ENCODE peak calls at places on chromosomes 12 and 14, in six cellular contexts. X is MV-4-11, Q is memory B cell, K is neural crest cell, H is GM12865, A is lower lobe of right lung. O is an unnamed sample.

GRCh38 chr14:20652996-20653975 is 11.8 kb upstream of the OR6S1 start:
- DNase-seq in K (peak; percentile 9), A (no peak), H (peak; percentile 81), X (peak; percentile 82), Q (no peak), O (peak; percentile 91)

GRCh38 chr14:50762001-50762930 is 68.7 kb downstream of the NIN start:
- DNase-seq in K (no peak), X (peak; percentile 61), H (peak; percentile 82), Q (no peak), A (no peak), O (no peak)

GRCh38 chr14:49975286-49975685 is 82.4 kb downstream of the ARF6 start:
- DNase-seq in H (no peak), X (no peak), Q (no peak), A (no peak), K (no peak), O (peak; percentile 93)

GRCh38 chr14:103624860-103625259 is 4.2 kb upstream of the KLC1 start:
- DNase-seq in K (no peak), X (no peak), H (peak; percentile 27), A (peak; percentile 81), Q (no peak), O (peak; percentile 56)

GRCh38 chr14:88129306-88130056 is 124.5 kb downstream of the GPR65 start:
- DNase-seq in H (peak; percentile 26), X (peak; percentile 84), Q (no peak), K (no peak), A (no peak), O (no peak)

GRCh38 chr12:131673519-131674265 is 37.2 kb upstream of the SFSWAP start:
- DNase-seq in Q (no peak), X (peak; percentile 81), K (no peak), H (no peak), A (no peak), O (no peak)

GRCh38 chr12:68981536-68981935 is 48.6 kb upstream of the CPM start:
- DNase-seq in H (no peak), X (no peak), Q (no peak), K (no peak), A (no peak), O (no peak)

GRCh38 chr12:59115526-59115925 is 195.2 kb upstream of the LRIG3 start:
- DNase-seq in Q (no peak), X (no peak), K (no peak), H (no peak), A (no peak), O (no peak)

GRCh38 chr12:7021956-7022355 is 3.7 kb upstream of the LPCAT3 start:
- DNase-seq in X (peak; percentile 30), K (no peak), H (no peak), Q (no peak), A (no peak), O (no peak)

GRCh38 chr14:88142990-88143389 is 138.1 kb downstream of the GPR65 start:
- DNase-seq in X (no peak), H (no peak), Q (no peak), A (no peak), K (no peak), O (no peak)

GRCh38 chr14:77066555-77067172 is 31.4 kb upstream of the CIPC start:
- DNase-seq in X (no peak), Q (no peak), A (no peak), K (no peak), H (no peak), O (no peak)

GRCh38 chr12:132354982-132355680 is 25.7 kb upstream of the GALNT9 start:
- DNase-seq in X (no peak), K (no peak), Q (no peak), A (peak; percentile 40), H (no peak), O (no peak)